ENCODE peak calls at places on chromosomes 3 and 15, in five cellular contexts. C is H9, B is H1, Q is mesenchymal stem cell, W is neuronal stem cell. X is an unnamed sample.

GRCh38 chr15:89416339-89417183 is 79.8 kb downstream of the RHCG start:
- DNase-seq in C (peak; percentile 97), B (peak; percentile 100), Q (peak; percentile 53), W (peak; percentile 83), X (peak; percentile 66)

GRCh38 chr3:16102905-16103364 is 71.5 kb upstream of the GALNT15 start:
- DNase-seq in C (no peak), B (no peak), Q (peak; percentile 95), W (no peak), X (no peak)

GRCh38 chr3:121473001-121473400 is 72.8 kb downstream of the POLQ start:
- DNase-seq in C (no peak), B (no peak), Q (no peak), W (no peak), X (no peak)

GRCh38 chr15:89885611-89886010 is 8.2 kb downstream of the AP3S2 start:
- DNase-seq in C (no peak), B (no peak), Q (no peak), W (no peak), X (peak; percentile 59)

GRCh38 chr3:134369231-134369741 is 5.0 kb downstream of the AMOTL2 start:
- DNase-seq in C (peak; percentile 18), B (no peak), Q (peak; percentile 82), W (no peak), X (no peak)

GRCh38 chr15:90869601-90870353 is 1.4 kb downstream of the FURIN start:
- DNase-seq in C (peak; percentile 84), B (no peak), Q (peak; percentile 96), W (no peak), X (peak; percentile 94)

GRCh38 chr3:192444096-192444790 is 283.1 kb downstream of the FGF12 start:
- DNase-seq in C (peak; percentile 73), B (peak; percentile 88), Q (peak; percentile 60), W (peak; percentile 64), X (peak; percentile 43)

GRCh38 chr15:32818758-32819405 is 101.1 kb downstream of the GREM1 start:
- DNase-seq in C (no peak), B (no peak), Q (peak; percentile 86), W (no peak), X (no peak)

GRCh38 chr3:146912233-146913015 is 307.3 kb upstream of the PLSCR5 start:
- DNase-seq in C (no peak), B (no peak), Q (no peak), W (no peak), X (no peak)

GRCh38 chr3:132401255-132401654 is 16.0 kb upstream of the DNAJC13 start:
- DNase-seq in C (no peak), B (no peak), Q (no peak), W (no peak), X (no peak)

GRCh38 chr3:182284793-182285192 is 508.5 kb upstream of the ATP11B start:
- DNase-seq in C (peak; percentile 53), B (peak; percentile 50), Q (no peak), W (no peak), X (no peak)

GRCh38 chr15:66940368-66940767 is 125.0 kb upstream of the SMAD3 start:
- DNase-seq in C (no peak), B (no peak), Q (peak; percentile 56), W (no peak), X (no peak)

GRCh38 chr3:65151660-65152059 is 463.9 kb upstream of the ADAMTS9 start:
- DNase-seq in C (no peak), B (no peak), Q (peak; percentile 45), W (no peak), X (no peak)

GRCh38 chr3:141643391-141643790 is 94.7 kb upstream of the RNF7 start:
- DNase-seq in C (no peak), B (no peak), Q (no peak), W (no peak), X (peak; percentile 71)

GRCh38 chr3:123357275-123357674 is 91.6 kb downstream of the ADCY5 start:
- DNase-seq in C (no peak), B (no peak), Q (no peak), W (no peak), X (no peak)

GRCh38 chr15:54365001-54365400 is 386.8 kb downstream of the UNC13C start:
- DNase-seq in C (no peak), B (no peak), Q (no peak), W (no peak), X (no peak)

GRCh38 chr3:69051796-69052566 is at the start of gene TMF1:
- DNase-seq in C (peak; percentile 98), B (peak; percentile 97), Q (peak; percentile 99), W (peak; percentile 98), X (peak; percentile 100)

GRCh38 chr15:91289324-91289723 is 189.3 kb downstream of the SV2B start:
- DNase-seq in C (peak; percentile 57), B (no peak), Q (no peak), W (no peak), X (no peak)

GRCh38 chr3:134092231-134092701 is 62.5 kb upstream of the SLCO2A1 start:
- DNase-seq in C (no peak), B (no peak), Q (peak; percentile 80), W (no peak), X (peak; percentile 99)

GRCh38 chr3:13219902-13220296 is 146.7 kb upstream of the IQSEC1 start:
- DNase-seq in C (no peak), B (no peak), Q (no peak), W (no peak), X (no peak)

GRCh38 chr3:69142090-69142489 is 19.7 kb upstream of the LMOD3 start:
- DNase-seq in C (no peak), B (no peak), Q (peak; percentile 15), W (no peak), X (no peak)

GRCh38 chr3:183385698-183386590 is 42.5 kb downstream of the MCF2L2 start:
- DNase-seq in C (peak; percentile 57), B (peak; percentile 72), Q (peak; percentile 81), W (peak; percentile 55), X (peak; percentile 78)

GRCh38 chr15:101538996-101539395 is 49.5 kb upstream of the PCSK6 start:
- DNase-seq in C (peak; percentile 7), B (peak; percentile 14), Q (no peak), W (no peak), X (no peak)

GRCh38 chr3:111668912-111669488 is 73.9 kb upstream of the ZBED2 start:
- DNase-seq in C (no peak), B (no peak), Q (peak; percentile 78), W (peak; percentile 32), X (peak; percentile 85)

DNA sequence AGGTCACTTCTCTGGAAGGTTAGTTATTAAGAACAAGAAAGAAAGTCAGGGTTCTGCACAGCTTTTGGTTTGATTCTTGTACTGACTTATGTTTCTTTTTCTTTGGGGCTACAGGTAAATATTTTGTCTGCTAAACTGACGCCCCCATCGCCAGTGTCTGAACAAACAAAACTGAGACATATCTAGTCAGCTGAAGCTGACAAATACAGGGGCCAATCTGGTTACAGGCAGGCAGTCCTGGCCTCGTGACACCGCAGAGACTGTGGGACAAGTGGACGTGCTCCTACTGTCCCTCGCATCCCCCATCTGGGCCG is 4.6 kb upstream of the RPL14 start:
- DNase-seq in C (no peak), B (no peak), Q (no peak), W (no peak), X (no peak)
- H2AK5ac ChIP-seq in C (no peak overlapping the region), B (no peak overlapping the region), Q (no peak overlapping the region), W (no peak overlapping the region), X (no peak overlapping the region)

GRCh38 chr3:138972941-138973340 is 25.9 kb downstream of the FOXL2NB start:
- DNase-seq in C (no peak), B (peak; percentile 20), Q (no peak), W (no peak), X (no peak)

GRCh38 chr3:138971766-138972320 is 24.8 kb downstream of the FOXL2NB start:
- DNase-seq in C (no peak), B (peak; percentile 26), Q (no peak), W (no peak), X (no peak)

GRCh38 chr3:138975366-138975765 is 28.3 kb downstream of the FOXL2NB start:
- DNase-seq in C (no peak), B (no peak), Q (no peak), W (no peak), X (no peak)

GRCh38 chr3:138976047-138976446 is 29.0 kb downstream of the FOXL2NB start:
- DNase-seq in C (no peak), B (no peak), Q (no peak), W (no peak), X (no peak)

GRCh38 chr3:138974467-138974866 is 27.4 kb downstream of the FOXL2NB start:
- DNase-seq in C (no peak), B (no peak), Q (no peak), W (no peak), X (no peak)
- H2BK12ac ChIP-seq in C (no peak overlapping the region), B (no peak overlapping the region), Q (no peak overlapping the region), W (no peak overlapping the region), X (no peak overlapping the region)

DNA sequence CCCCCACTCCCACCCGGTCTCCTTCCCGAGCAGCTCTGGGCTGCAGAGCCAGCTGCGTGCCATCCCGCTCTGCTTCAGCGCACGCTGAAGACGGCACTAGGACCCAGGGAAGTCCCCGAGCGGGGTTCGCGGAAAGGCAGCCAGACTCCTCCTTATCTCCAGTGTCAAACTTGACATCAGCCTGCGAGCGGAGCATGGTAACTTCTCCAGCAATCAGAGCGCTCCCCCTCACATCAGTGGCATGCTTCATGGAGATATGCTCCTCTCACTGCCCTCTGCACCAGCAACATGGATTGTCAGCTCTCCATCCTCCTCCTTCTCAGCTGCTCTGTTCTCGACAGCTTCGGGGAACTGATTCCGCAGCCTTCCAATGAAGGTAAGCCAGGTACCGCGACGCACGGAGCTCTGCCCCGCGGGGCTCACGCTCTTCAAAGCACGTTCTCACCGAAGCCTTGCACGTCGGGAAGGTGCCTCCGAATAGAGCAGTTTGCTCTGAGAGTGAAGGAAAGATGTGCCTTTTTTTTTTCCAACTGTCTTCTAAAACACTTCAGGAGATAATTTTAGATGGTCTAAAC is at the start of gene EPHA3:
- DNase-seq in C (peak; percentile 86), B (peak; percentile 87), Q (peak; percentile 63), W (peak; percentile 57), X (peak; percentile 3)
- H2AFZ ChIP-seq in C (no peak within 1 kb of the TSS), B (peak within 1 kb of the TSS; percentile 96), Q (peak within 1 kb of the TSS; percentile 83), W (peak within 1 kb of the TSS; percentile 85), X (no peak within 1 kb of the TSS)

DNA sequence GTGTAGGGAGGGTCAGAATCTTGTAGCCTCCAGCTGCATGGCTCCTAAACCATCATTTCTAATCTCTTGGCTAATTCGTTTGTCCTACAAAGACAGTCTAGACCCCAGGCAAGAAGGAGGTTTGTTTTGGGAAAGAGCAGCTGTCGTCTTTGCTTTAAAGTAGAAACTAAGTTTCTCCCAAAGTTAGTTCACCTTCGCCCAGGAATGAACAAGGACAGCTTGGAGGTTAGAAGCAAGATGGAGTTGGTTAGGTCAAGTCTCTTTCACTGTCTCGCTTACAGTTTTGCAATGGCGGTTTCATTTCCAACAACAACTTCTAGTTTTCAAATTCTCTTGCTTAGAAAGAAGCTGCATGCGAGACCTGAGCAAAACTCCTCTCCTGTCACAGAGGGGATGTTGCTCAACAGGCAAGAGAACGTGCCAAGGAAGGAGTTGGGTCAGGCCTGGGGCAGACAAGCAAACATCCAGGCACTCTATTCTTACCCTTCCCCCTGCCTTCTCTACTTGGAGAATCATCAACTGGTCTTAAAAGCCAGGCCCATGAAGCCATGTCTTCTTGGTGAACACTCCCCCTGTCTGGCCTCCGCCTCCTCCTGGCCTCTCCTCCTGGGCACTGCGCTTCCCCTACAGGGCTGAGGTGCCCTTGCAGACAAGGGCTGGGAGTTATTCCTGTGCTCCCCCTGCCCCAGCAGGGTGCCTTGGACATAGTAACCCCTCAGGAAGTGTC is 57.6 kb downstream of the TMEM44 start:
- DNase-seq in C (peak; percentile 54), B (peak; percentile 47), Q (peak; percentile 38), W (no peak), X (no peak)
- H2AK5ac ChIP-seq in C (no peak overlapping the region), B (no peak overlapping the region), Q (peak overlapping the region; percentile 24), W (no peak overlapping the region), X (no peak overlapping the region)